ENCODE peak calls at places on chromosomes 12 and 14, in six cellular contexts. K is neural crest cell; Q is astrocyte of the cerebellum; T is type B pancreatic cell; Z is stimulated activated effector memory CD8-positive, alpha-beta T cell treated with anti-CD3 and anti-CD28 coated beads, Interleukin-12 subunit alpha, Interleukin-12 subunit beta, amount 100 ng/mL, for 72 hours; M is endodermal cell. R is an unnamed sample.
A peak's percentile ranks its signal among the peaks of the same experiment; 100 is the strongest.

GRCh38 chr12:47121146-47121545 is 41.4 kb upstream of the AMIGO2 start:
- DNase-seq in K (no peak), Q (no peak), T (no peak), Z (no peak), M (no peak), R (no peak)

GRCh38 chr14:69460093-69460701 is 24.3 kb upstream of the PLEKHD1 start:
- DNase-seq in K (peak; percentile 45), Q (peak; percentile 76), T (no peak), Z (peak; percentile 13), M (peak; percentile 71), R (no peak)

GRCh38 chr12:113204806-113205205 is 16.5 kb upstream of the TPCN1 start:
- DNase-seq in K (no peak), Q (no peak), T (no peak), Z (no peak), M (no peak), R (no peak)

GRCh38 chr12:53452159-53453077 is 516 bp downstream of the PCBP2 start:
- DNase-seq in K (peak; percentile 80), Q (peak; percentile 66), T (peak; percentile 89), Z (peak; percentile 68), M (peak; percentile 96), R (peak; percentile 50)

GRCh38 chr14:22715186-22715812 is 51.2 kb upstream of the OXA1L start:
- DNase-seq in K (no peak), Q (no peak), T (no peak), Z (no peak), M (no peak), R (no peak)

GRCh38 chr14:44981198-44981597 is 19.2 kb downstream of the TOGARAM1 start:
- DNase-seq in K (no peak), Q (no peak), T (no peak), Z (no peak), M (no peak), R (no peak)

GRCh38 chr14:54488318-54488645 is 498 bp downstream of the GMFB start:
- DNase-seq in K (no peak), Q (no peak), T (no peak), Z (no peak), M (no peak), R (peak; percentile 29)

GRCh38 chr12:68461645-68462044 is 129.5 kb upstream of the MDM1 start:
- DNase-seq in K (no peak), Q (no peak), T (no peak), Z (no peak), M (no peak), R (no peak)

GRCh38 chr12:130862161-130862560 is 9.7 kb upstream of the RAN start:
- DNase-seq in K (no peak), Q (no peak), T (no peak), Z (no peak), M (peak; percentile 55), R (no peak)

GRCh38 chr14:24274101-24274543 is 2.7 kb upstream of the RABGGTA start:
- DNase-seq in K (no peak), Q (no peak), T (no peak), Z (peak; percentile 22), M (no peak), R (peak; percentile 55)

GRCh38 chr12:44672042-44672441 is 204.1 kb downstream of the NELL2 start:
- DNase-seq in K (no peak), Q (no peak), T (no peak), Z (no peak), M (peak; percentile 59), R (no peak)

GRCh38 chr12:27593266-27593665 is 69.3 kb downstream of the PPFIBP1 start:
- DNase-seq in K (no peak), Q (no peak), T (no peak), Z (no peak), M (no peak), R (no peak)

GRCh38 chr12:125794401-125794800 is 729.2 kb downstream of the AACS start:
- DNase-seq in K (no peak), Q (peak; percentile 78), T (no peak), Z (no peak), M (no peak), R (no peak)

GRCh38 chr12:130873825-130874224 is 2.0 kb downstream of the RAN start:
- DNase-seq in K (no peak), Q (no peak), T (no peak), Z (no peak), M (no peak), R (no peak)

GRCh38 chr12:47095446-47096236 is 15.9 kb upstream of the AMIGO2 start:
- DNase-seq in K (no peak), Q (peak; percentile 63), T (no peak), Z (no peak), M (no peak), R (no peak)

GRCh38 chr14:95662376-95663186 is 23.6 kb upstream of the TCL1B start:
- DNase-seq in K (no peak), Q (no peak), T (no peak), Z (no peak), M (no peak), R (no peak)

GRCh38 chr12:46825526-46826414 is at the start of gene SLC38A4:
- DNase-seq in K (peak; percentile 20), Q (peak; percentile 19), T (no peak), Z (no peak), M (peak; percentile 87), R (no peak)

GRCh38 chr14:60183724-60184596 is 18.8 kb upstream of the DHRS7 start:
- DNase-seq in K (peak; percentile 13), Q (peak; percentile 65), T (no peak), Z (no peak), M (no peak), R (no peak)

GRCh38 chr12:10747730-10748129 is 24.6 kb upstream of the YBX3 start:
- DNase-seq in K (no peak), Q (no peak), T (no peak), Z (no peak), M (no peak), R (no peak)

GRCh38 chr12:95582230-95583058 is 31.2 kb upstream of the USP44 start:
- DNase-seq in K (no peak), Q (peak; percentile 51), T (no peak), Z (no peak), M (no peak), R (no peak)

GRCh38 chr12:122754790-122755189 is 2.2 kb downstream of the DENR start:
- DNase-seq in K (no peak), Q (no peak), T (no peak), Z (no peak), M (no peak), R (no peak)

GRCh38 chr14:68947802-68948201 is 31.3 kb downstream of the ACTN1 start:
- DNase-seq in K (no peak), Q (no peak), T (no peak), Z (no peak), M (no peak), R (no peak)

GRCh38 chr14:36874396-36875138 is 212.9 kb downstream of the PAX9 start:
- DNase-seq in K (no peak), Q (no peak), T (no peak), Z (no peak), M (no peak), R (no peak)

GRCh38 chr12:109767456-109767855 is 53.8 kb downstream of the FAM222A start:
- DNase-seq in K (no peak), Q (no peak), T (peak; percentile 22), Z (no peak), M (peak; percentile 23), R (no peak)

GRCh38 chr14:93953263-93953662 is 23.1 kb downstream of the ASB2 start:
- DNase-seq in K (no peak), Q (no peak), T (no peak), Z (no peak), M (peak; percentile 79), R (no peak)

GRCh38 chr12:15580431-15580830 is 208.8 kb downstream of the EPS8 start:
- DNase-seq in K (no peak), Q (no peak), T (no peak), Z (no peak), M (no peak), R (no peak)

GRCh38 chr14:77133718-77134338 is 7.8 kb downstream of the ZDHHC22 start:
- DNase-seq in K (peak; percentile 73), Q (peak; percentile 44), T (peak; percentile 84), Z (peak; percentile 38), M (peak; percentile 98), R (peak; percentile 83)

GRCh38 chr14:38255673-38256357 is at the start of gene CLEC14A:
- DNase-seq in K (peak; percentile 23), Q (no peak), T (no peak), Z (no peak), M (peak; percentile 84), R (no peak)

GRCh38 chr12:188910-189621 is 24.9 kb downstream of the SLC6A12 start:
- DNase-seq in K (peak; percentile 73), Q (no peak), T (peak; percentile 85), Z (peak; percentile 48), M (peak; percentile 92), R (peak; percentile 81)

GRCh38 chr14:94058674-94059138 is 22.3 kb downstream of the DDX24 start:
- DNase-seq in K (no peak), Q (no peak), T (no peak), Z (no peak), M (no peak), R (no peak)

GRCh38 chr12:73421832-73422231 is 1115.8 kb upstream of the ATXN7L3B start:
- DNase-seq in K (no peak), Q (no peak), T (no peak), Z (no peak), M (no peak), R (no peak)

GRCh38 chr14:43901950-43902349 is 605.1 kb downstream of the FSCB start:
- DNase-seq in K (no peak), Q (no peak), T (no peak), Z (no peak), M (no peak), R (no peak)

R was measured in GM12891.